ENCODE peak calls at places on chromosomes 13 and 19, in six cellular contexts. G, R, Y, F, C and K are unnamed samples.

GRCh38 chr13:35718084-35718483 is 241.6 kb upstream of the MAB21L1 start:
- DNase-seq in R (no peak), F (no peak), G (no peak), C (no peak), Y (no peak), K (peak)

GRCh38 chr13:79735228-79735627 is 254.3 kb downstream of the NDFIP2 start:
- DNase-seq in G (no peak), R (no peak), C (no peak), Y (no peak), F (no peak), K (no peak)

GRCh38 chr13:69243366-69243765 is 864.3 kb upstream of the ATXN8OS start:
- DNase-seq in F (no peak), R (no peak), G (no peak), C (no peak), Y (no peak), K (no peak)

GRCh38 chr13:97185751-97186150 is 36.4 kb upstream of the MBNL2 start:
- DNase-seq in Y (no peak), F (no peak), G (no peak), R (no peak), C (no peak), K (no peak)

GRCh38 chr13:107203146-107203847 is 635.4 kb upstream of the ARGLU1 start:
- DNase-seq in R (peak), G (no peak), Y (peak), C (peak), F (peak), K (peak)

GRCh38 chr13:48214519-48215121 is 18.4 kb upstream of the ITM2B start:
- DNase-seq in R (no peak), G (no peak), Y (no peak), C (no peak), F (no peak), K (peak)

GRCh38 chr19:38792250-38793111 is 3.5 kb downstream of the LGALS7B start:
- DNase-seq in R (no peak), Y (no peak), G (no peak), C (no peak), F (no peak), K (no peak)

GRCh38 chr13:32880636-32881035 is 135.6 kb upstream of the KL start:
- DNase-seq in Y (no peak), R (no peak), F (no peak), G (no peak), C (no peak), K (no peak)

GRCh38 chr19:16661480-16662034 is 618 bp downstream of the TMEM38A start:
- DNase-seq in F (no peak), C (peak), Y (no peak), R (no peak), G (no peak), K (peak)

GRCh38 chr13:113726961-113727411 is 32.0 kb upstream of the TMEM255B start:
- DNase-seq in G (no peak), C (no peak), R (no peak), F (no peak), Y (no peak), K (no peak)

GRCh38 chr19:35225951-35226350 is 2.6 kb downstream of the FAM187B start:
- DNase-seq in F (no peak), R (no peak), C (no peak), Y (no peak), G (no peak), K (no peak)

GRCh38 chr13:107865643-107866006 is 349.7 kb downstream of the LIG4 start:
- DNase-seq in F (no peak), Y (no peak), R (no peak), G (no peak), C (no peak), K (no peak)

GRCh38 chr19:18915639-18916038 is 3.5 kb downstream of the COPE start:
- DNase-seq in C (no peak), Y (peak), R (no peak), G (no peak), F (peak), K (peak)

GRCh38 chr13:29817604-29818378 is 32.6 kb downstream of the UBL3 start:
- DNase-seq in C (no peak), R (no peak), Y (peak), F (no peak), G (peak), K (peak)

GRCh38 chr13:109330941-109331340 is 455.4 kb downstream of the IRS2 start:
- DNase-seq in F (no peak), C (no peak), Y (no peak), R (no peak), G (no peak), K (no peak)

GRCh38 chr19:4636151-4636717 is 3.1 kb upstream of the TNFAIP8L1 start:
- DNase-seq in R (peak), C (peak), F (no peak), G (no peak), Y (peak), K (peak)

GRCh38 chr13:75850915-75851314 is 214.8 kb downstream of the LMO7 start:
- DNase-seq in C (peak), F (no peak), R (no peak), Y (no peak), G (no peak), K (peak)

GRCh38 chr19:38081547-38082255 is 142.3 kb downstream of the DPF1 start:
- DNase-seq in R (no peak), Y (no peak), F (no peak), C (no peak), G (no peak), K (no peak)

GRCh38 chr13:104796581-104796980 is 1730.4 kb upstream of the SLC10A2 start:
- DNase-seq in C (no peak), G (no peak), Y (no peak), R (no peak), F (no peak), K (no peak)

GRCh38 chr19:10852098-10852800 is 4.0 kb downstream of the C19orf38 start:
- DNase-seq in G (no peak), F (peak), C (no peak), Y (no peak), R (no peak), K (no peak)

GRCh38 chr13:110216403-110217041 is 90.4 kb downstream of the COL4A1 start:
- DNase-seq in G (no peak), Y (peak), F (no peak), C (no peak), R (no peak), K (no peak)

GRCh38 chr13:46632171-46632570 is 79.2 kb downstream of the LRCH1 start:
- DNase-seq in G (no peak), C (no peak), Y (no peak), R (no peak), F (no peak), K (no peak)

GRCh38 chr13:73960474-73960873 is 173.7 kb downstream of the KLF12 start:
- DNase-seq in Y (no peak), R (no peak), C (no peak), G (no peak), F (no peak), K (no peak)

GRCh38 chr13:31200636-31200970 is 828 bp downstream of the B3GLCT start:
- DNase-seq in R (peak), C (no peak), Y (peak), G (no peak), F (peak), K (peak)

GRCh38 chr13:66714795-66715194 is 515.3 kb downstream of the PCDH9 start:
- DNase-seq in G (no peak), C (no peak), R (no peak), F (no peak), Y (no peak), K (no peak)

GRCh38 chr19:52786078-52786463 is 520 bp downstream of the ZNF600 start:
- DNase-seq in C (peak), G (no peak), R (no peak), F (no peak), Y (peak), K (no peak)

GRCh38 chr19:48090281-48090802 is 20.3 kb downstream of the PLA2G4C start:
- DNase-seq in C (no peak), Y (no peak), R (no peak), G (no peak), F (no peak), K (peak)

GRCh38 chr19:4208385-4209094 is 20.8 kb upstream of the EBI3 start:
- DNase-seq in C (peak), R (peak), F (peak), G (no peak), Y (no peak), K (peak)

GRCh38 chr19:29845576-29846176 is 33.9 kb downstream of the CCNE1 start:
- DNase-seq in C (peak), R (peak), G (no peak), F (no peak), Y (no peak), K (peak)

GRCh38 chr13:36163809-36164308 is 32.7 kb upstream of the DCLK1 start:
- DNase-seq in F (no peak), C (no peak), Y (no peak), G (no peak), R (no peak), K (no peak)

GRCh38 chr19:39111593-39112199 is 13.9 kb upstream of the PAK4 start:
- DNase-seq in G (no peak), Y (no peak), C (peak), F (no peak), R (peak), K (no peak)

GRCh38 chr19:10286803-10287737 is at the start of gene ICAM4:
- DNase-seq in Y (peak), F (peak), R (no peak), C (peak), G (no peak), K (peak)

GRCh38 chr13:37319041-37319443 is 213.6 kb upstream of the CSNK1A1L start:
- DNase-seq in Y (no peak), C (no peak), F (no peak), R (no peak), G (no peak), K (no peak)

DNA sequence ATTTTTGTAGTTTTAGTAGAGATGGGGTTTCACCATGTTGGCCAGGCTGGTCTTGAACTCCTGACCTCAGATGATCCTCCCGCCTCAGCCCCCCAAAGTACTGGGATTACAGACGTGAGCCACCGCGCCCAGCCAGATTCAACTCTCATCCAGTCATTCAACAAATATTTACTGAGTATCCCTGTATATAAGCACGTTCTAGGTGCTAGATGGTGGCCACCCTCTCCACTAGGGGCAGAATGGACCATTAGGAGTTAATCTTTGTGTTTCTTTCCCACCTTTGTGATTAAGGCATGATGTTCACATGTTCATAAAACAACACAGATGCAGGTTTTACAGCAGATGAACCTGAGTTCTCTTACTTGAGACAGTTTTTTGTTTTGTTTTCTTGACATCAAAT is 7.3 kb downstream of the SHKBP1 start:
- DNase-seq in Y (no peak), F (no peak), G (no peak), C (no peak), R (no peak), K (no peak)
- TF ChIP-seq CTCF in Y (peak), F (no peak), G (no peak), C (peak), R (peak), K (no peak)

GRCh38 chr19:41793414-41793727 is 3.0 kb upstream of the CEACAM3 start:
- DNase-seq in G (no peak), C (no peak), Y (no peak), R (no peak), F (no peak), K (no peak)

GRCh38 chr19:41792513-41793413 is 3.6 kb upstream of the CEACAM3 start:
- DNase-seq in G (no peak), R (peak), F (peak), Y (peak), C (peak), K (peak)

GRCh38 chr19:41799444-41800000 is 3.1 kb downstream of the CEACAM3 start:
- DNase-seq in F (peak), G (no peak), R (no peak), Y (no peak), C (no peak), K (no peak)

GRCh38 chr19:41796362-41796761 is at the start of gene CEACAM3:
- DNase-seq in R (no peak), Y (no peak), G (no peak), C (no peak), F (no peak), K (no peak)

DNA sequence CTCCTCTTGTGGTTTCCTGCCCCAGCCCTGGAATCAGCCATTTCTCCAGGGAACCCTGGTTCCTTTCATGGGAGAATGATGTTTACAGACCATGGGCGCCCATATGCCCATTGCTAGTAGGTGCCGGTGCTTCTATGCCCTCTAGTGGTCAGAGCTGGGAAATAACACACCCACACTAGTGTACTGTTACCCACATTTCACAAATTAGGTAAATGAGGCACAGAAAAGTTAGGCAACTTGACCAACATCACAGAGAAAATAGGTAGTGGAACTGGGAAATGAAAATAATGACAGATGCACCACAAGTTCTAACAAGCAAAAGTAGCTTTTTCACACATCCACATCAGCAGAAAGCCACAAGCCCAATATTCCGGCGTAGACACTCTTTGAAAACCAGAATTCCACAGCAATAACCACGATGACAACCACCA is 1.3 kb upstream of the CEACAM3 start:
- DNase-seq in G (peak), C (peak), Y (peak), F (peak), R (peak), K (peak)
- TF ChIP-seq MAX in G (no peak), C (no peak), Y (no peak), F (no peak), R (peak), K (no peak)

DNA sequence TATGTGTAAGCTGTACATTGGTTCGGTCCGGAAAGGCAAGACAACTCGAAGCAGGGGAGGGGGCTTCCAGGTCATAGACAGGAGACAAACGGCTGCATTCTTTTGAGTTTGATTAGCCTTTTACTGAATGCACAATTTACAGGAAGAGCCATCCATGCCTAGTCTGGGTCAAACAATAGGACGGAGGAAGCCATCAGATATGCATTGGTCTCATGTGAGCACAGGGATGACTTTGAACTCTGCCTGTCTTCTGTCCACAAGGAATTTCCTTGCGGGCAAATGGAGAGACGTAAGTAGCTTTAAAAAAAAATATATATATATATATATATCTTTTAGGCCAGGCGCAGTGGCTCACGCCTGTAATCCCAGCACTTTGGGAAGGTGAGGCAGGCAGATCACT is 1.9 kb upstream of the CCNP start:
- DNase-seq in Y (no peak), C (no peak), F (no peak), R (no peak), G (no peak), K (no peak)
- TF ChIP-seq MYC in Y (no peak), C (no peak), F (no peak), R (no peak), G (no peak), K (no peak)

DNA sequence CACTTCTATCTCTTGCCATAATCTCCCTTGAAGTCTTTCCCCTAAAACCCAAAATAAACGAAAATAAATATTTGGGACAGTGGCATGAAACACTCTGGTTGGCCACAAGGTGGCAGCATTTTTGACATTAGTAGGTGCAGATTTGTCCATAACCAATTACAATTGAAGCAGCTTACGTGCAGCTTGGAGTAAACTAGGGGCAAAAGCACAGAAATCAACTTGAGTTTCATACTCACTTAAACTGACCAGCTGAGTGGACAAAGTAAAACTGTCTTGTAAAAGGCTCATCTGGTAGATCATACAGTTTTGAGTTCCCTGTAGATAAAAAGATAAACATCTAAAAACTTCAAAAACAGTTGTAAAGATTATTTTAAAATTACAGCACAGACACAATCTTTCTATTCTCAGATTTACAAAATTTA is 18.8 kb downstream of the PDCD5 start:
- DNase-seq in R (peak), Y (peak), C (peak), F (peak), G (no peak), K (peak)
- TF ChIP-seq CTCF in R (peak), Y (peak), C (peak), F (peak), G (peak), K (peak)

DNA sequence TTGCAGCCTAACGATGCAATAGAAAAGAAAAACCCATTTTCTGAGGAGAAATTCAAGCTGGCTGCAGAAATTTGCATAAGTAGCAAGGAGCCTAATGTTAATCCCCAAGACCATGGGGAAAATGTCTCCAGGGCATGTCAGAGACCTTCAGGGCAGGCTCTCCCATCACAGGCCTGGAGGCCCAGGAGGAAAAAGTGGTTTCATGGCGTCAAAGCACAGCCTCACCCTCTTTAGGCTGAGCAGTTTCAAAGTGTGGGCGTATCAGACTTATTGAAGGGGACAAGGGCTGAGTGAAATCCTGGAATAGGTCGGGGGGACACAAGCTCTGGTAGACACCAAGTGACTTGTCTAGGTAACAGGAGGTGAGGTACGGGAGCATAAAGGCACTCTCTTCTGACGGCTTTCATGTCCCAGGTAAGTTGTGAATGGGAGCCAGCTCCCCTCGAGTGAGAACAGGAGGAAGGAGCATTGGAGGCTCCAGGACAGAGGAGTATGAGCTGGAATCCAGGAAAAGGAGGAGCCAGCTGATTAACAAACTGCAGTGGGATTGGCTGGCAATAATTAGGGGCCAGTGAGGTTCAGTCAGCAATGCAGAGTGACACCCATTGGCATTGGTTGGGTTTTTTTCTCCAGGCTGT is 35.8 kb downstream of the MRPL57 start:
- DNase-seq in Y (no peak), F (no peak), C (no peak), G (no peak), R (no peak), K (no peak)
- TF ChIP-seq MAX in Y (no peak), F (no peak), C (no peak), G (no peak), R (no peak), K (no peak)

DNA sequence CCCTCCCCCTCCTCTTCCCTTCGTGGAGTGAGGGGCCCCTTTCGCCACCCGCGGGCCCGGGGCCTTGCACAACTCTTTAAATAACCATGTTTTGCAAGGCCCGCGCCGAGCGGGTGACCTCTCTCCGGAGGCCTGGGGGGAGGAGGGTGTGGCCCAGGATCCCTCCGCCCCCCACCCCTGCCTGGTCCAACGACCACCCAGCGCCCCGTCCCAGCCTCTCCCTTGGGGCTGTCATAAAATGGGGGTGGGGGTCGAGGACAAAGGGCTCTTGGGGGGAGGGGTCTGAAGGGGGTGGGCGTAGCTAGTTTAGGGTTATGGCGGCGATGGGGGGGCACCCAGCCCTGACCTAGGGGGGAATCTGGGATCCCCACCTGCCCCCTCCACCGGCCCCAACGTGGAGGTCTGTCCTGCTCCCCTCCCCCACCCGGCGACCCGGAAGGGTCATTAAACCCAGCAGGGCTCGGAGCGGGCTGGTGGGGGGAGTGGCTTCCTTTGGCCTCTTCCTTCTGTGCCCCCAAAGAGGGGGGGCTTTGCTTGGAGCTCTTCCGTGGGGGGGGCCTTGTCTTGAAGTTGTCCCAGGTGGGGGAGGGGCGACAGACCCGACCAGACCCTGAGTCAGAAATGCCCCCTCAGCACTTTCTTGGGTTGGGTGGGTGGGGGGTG is 1.3 kb downstream of the ARID3A start:
- DNase-seq in F (peak), G (no peak), R (no peak), Y (no peak), C (peak), K (peak)
- TF ChIP-seq MYC in F (peak), G (no peak), R (no peak), Y (no peak), C (no peak), K (no peak)

DNA sequence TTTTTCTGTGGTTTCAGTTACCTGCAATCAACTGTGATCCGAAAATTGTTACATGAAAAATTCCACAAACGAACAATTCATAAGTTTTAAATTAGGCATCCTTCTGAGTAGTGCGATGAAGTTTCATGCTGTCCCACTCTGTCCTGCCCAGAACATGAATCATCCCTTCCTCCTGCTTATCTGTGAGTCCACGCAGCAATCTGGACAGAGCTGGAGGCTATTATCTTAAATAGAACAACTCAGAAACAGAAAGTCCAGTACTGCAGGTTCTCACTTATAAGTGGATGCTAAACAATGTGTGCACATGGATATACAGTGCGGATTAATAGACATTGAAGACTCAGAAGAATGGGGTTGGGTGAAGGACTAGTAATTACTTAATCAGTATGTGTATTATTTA is 583.7 kb upstream of the SPRY2 start:
- DNase-seq in R (no peak), F (no peak), Y (peak), C (no peak), G (no peak), K (no peak)
- TF ChIP-seq CTCF in R (no peak), F (no peak), Y (no peak), C (no peak), G (no peak), K (no peak)

GRCh38 chr19:49155830-49156346 is 692 bp upstream of the HRC start:
- DNase-seq in Y (no peak), F (no peak), C (peak), G (no peak), R (no peak), K (no peak)
- TF ChIP-seq MAX in Y (no peak), F (no peak), C (peak), G (no peak), R (no peak), K (no peak)